ENCODE peak calls at places on chromosomes 1 and 21, in eight cellular contexts. Y, W, I, S, M, K, G and X are unnamed samples.

GRCh38 chr1:197008861-197009260 is 31.5 kb downstream of the CFHR5 start:
- DNase-seq in Y (no peak), W (no peak), I (no peak), S (no peak), M (no peak), K (no peak), G (no peak), X (no peak)

GRCh38 chr21:40129809-40130208 is 262.6 kb downstream of the PCP4 start:
- DNase-seq in Y (no peak), W (no peak), I (no peak), S (no peak), M (no peak), K (no peak), G (no peak), X (no peak)

GRCh38 chr21:42666023-42666747 is 12.8 kb downstream of the PDE9A start:
- DNase-seq in Y (no peak), W (no peak), I (no peak), S (peak; percentile 23), M (no peak), K (no peak), G (peak; percentile 37), X (no peak)

GRCh38 chr1:205715628-205716027 is 34.4 kb downstream of the NUCKS1 start:
- DNase-seq in Y (no peak), W (no peak), I (no peak), S (no peak), M (no peak), K (no peak), G (no peak), X (no peak)

GRCh38 chr1:210200090-210200736 is 32.4 kb upstream of the SERTAD4 start:
- DNase-seq in Y (no peak), W (no peak), I (no peak), S (no peak), M (no peak), K (no peak), G (no peak), X (no peak)

GRCh38 chr1:186303911-186304310 is 71.1 kb downstream of the TPR start:
- DNase-seq in Y (no peak), W (no peak), I (no peak), S (no peak), M (no peak), K (no peak), G (no peak), X (no peak)

GRCh38 chr1:54883349-54884102 is 3.5 kb downstream of the DHCR24 start:
- DNase-seq in Y (no peak), W (no peak), I (no peak), S (no peak), M (no peak), K (peak; percentile 65), G (no peak), X (peak; percentile 16)

GRCh38 chr1:33005812-33006465 is 30.7 kb downstream of the AK2 start:
- DNase-seq in Y (no peak), W (no peak), I (no peak), S (no peak), M (no peak), K (no peak), G (no peak), X (no peak)

GRCh38 chr1:14113271-14113670 is 413.3 kb downstream of the PRDM2 start:
- DNase-seq in Y (no peak), W (no peak), I (no peak), S (no peak), M (no peak), K (no peak), G (no peak), X (no peak)

GRCh38 chr1:85465099-85465790 is at the start of gene DDAH1:
- DNase-seq in Y (peak; percentile 72), W (no peak), I (peak; percentile 48), S (no peak), M (peak; percentile 43), K (no peak), G (peak; percentile 52), X (no peak)

GRCh38 chr1:101022294-101022693 is 3.3 kb downstream of the DPH5 start:
- DNase-seq in Y (no peak), W (no peak), I (no peak), S (no peak), M (no peak), K (no peak), G (no peak), X (no peak)